ENCODE peak calls at places on chromosomes 12 and 14, in eight cellular contexts. N is GM12865, A is mesothelial cell of epicardium, J is GM10248, L is neural progenitor cell, O is AG04450, E is psoas muscle, V is AG10803. W is an unnamed sample.

GRCh38 chr14:74429991-74430390 is 4.0 kb upstream of the SYNDIG1L start:
- DNase-seq in N (no peak), A (no peak), J (no peak), L (no peak), O (no peak), E (no peak), V (no peak), W (peak; percentile 43)

GRCh38 chr12:34600592-34601462 is 578.5 kb downstream of the ALG10 start:
- DNase-seq in N (no peak), A (no peak), J (no peak), L (no peak), O (no peak), E (no peak), V (no peak), W (peak; percentile 56)

GRCh38 chr12:71392521-71393145 is 47.0 kb upstream of the LGR5 start:
- DNase-seq in N (peak; percentile 73), A (no peak), J (peak; percentile 65), L (peak; percentile 74), O (peak; percentile 37), E (no peak), V (peak; percentile 81), W (no peak)

GRCh38 chr12:110684322-110684836 is 4.5 kb downstream of the HVCN1 start:
- DNase-seq in N (no peak), A (no peak), J (peak; percentile 9), L (no peak), O (peak; percentile 42), E (no peak), V (no peak), W (no peak)

GRCh38 chr12:57094194-57095160 is 5.6 kb downstream of the NAB2 start:
- DNase-seq in N (no peak), A (no peak), J (peak; percentile 38), L (no peak), O (no peak), E (no peak), V (no peak), W (no peak)

GRCh38 chr12:122403831-122404230 is 18.6 kb downstream of the CLIP1 start:
- DNase-seq in N (peak; percentile 74), A (no peak), J (no peak), L (no peak), O (no peak), E (no peak), V (no peak), W (no peak)

GRCh38 chr12:19025582-19025981 is 104.0 kb upstream of the PLEKHA5 start:
- DNase-seq in N (no peak), A (no peak), J (no peak), L (no peak), O (no peak), E (no peak), V (no peak), W (no peak)

GRCh38 chr12:96908170-96908675 is 1.2 kb downstream of the NEDD1 start:
- DNase-seq in N (peak; percentile 33), A (no peak), J (peak; percentile 48), L (no peak), O (no peak), E (no peak), V (no peak), W (no peak)

GRCh38 chr12:15532364-15532977 is 210.2 kb downstream of the PTPRO start:
- DNase-seq in N (peak; percentile 66), A (no peak), J (peak; percentile 47), L (peak; percentile 72), O (peak; percentile 50), E (no peak), V (peak; percentile 75), W (no peak)

GRCh38 chr12:75890660-75891059 is 140.9 kb downstream of the PHLDA1 start:
- DNase-seq in N (no peak), A (no peak), J (no peak), L (no peak), O (no peak), E (no peak), V (peak; percentile 28), W (no peak)

GRCh38 chr14:35252485-35252884 is 39.7 kb upstream of the PSMA6 start:
- DNase-seq in N (no peak), A (no peak), J (no peak), L (no peak), O (no peak), E (no peak), V (no peak), W (no peak)

GRCh38 chr14:37991027-37991426 is 216.7 kb upstream of the SSTR1 start:
- DNase-seq in N (no peak), A (no peak), J (no peak), L (no peak), O (no peak), E (no peak), V (no peak), W (no peak)

GRCh38 chr12:132450391-132451171 is 39.4 kb upstream of the FBRSL1 start:
- DNase-seq in N (no peak), A (no peak), J (no peak), L (no peak), O (no peak), E (no peak), V (no peak), W (no peak)

GRCh38 chr12:53056296-53056695 is 6.4 kb downstream of the TNS2 start:
- DNase-seq in N (no peak), A (no peak), J (no peak), L (no peak), O (no peak), E (no peak), V (no peak), W (no peak)

GRCh38 chr14:21233457-21234076 is 35.7 kb downstream of the HNRNPC start:
- DNase-seq in N (no peak), A (no peak), J (no peak), L (peak; percentile 24), O (no peak), E (no peak), V (no peak), W (no peak)

GRCh38 chr14:30417121-30417520 is 141.8 kb upstream of the G2E3 start:
- DNase-seq in N (no peak), A (no peak), J (no peak), L (no peak), O (no peak), E (no peak), V (no peak), W (no peak)

GRCh38 chr14:63470877-63471565 is 72.2 kb downstream of the PPP2R5E start:
- DNase-seq in N (peak; percentile 67), A (no peak), J (peak; percentile 56), L (no peak), O (peak; percentile 41), E (no peak), V (peak; percentile 69), W (no peak)

GRCh38 chr12:29317556-29318363 is 63.2 kb downstream of the ERGIC2 start:
- DNase-seq in N (peak; percentile 77), A (no peak), J (peak; percentile 68), L (peak; percentile 74), O (no peak), E (peak; percentile 19), V (peak; percentile 42), W (no peak)

GRCh38 chr12:66071556-66071955 is 59.0 kb downstream of the LLPH start:
- DNase-seq in N (no peak), A (no peak), J (no peak), L (no peak), O (no peak), E (no peak), V (no peak), W (no peak)
- TF ChIP-seq CTCF in N (no peak), A (no peak), J (no peak), L (no peak), O (no peak), E (no peak), V (no peak), W (no peak)

GRCh38 chr12:91858186-91858585 is 287.5 kb downstream of the BTG1 start:
- DNase-seq in N (no peak), A (no peak), J (no peak), L (no peak), O (no peak), E (no peak), V (no peak), W (no peak)

GRCh38 chr12:91851741-91852477 is 293.7 kb downstream of the BTG1 start:
- DNase-seq in N (no peak), A (no peak), J (no peak), L (no peak), O (no peak), E (no peak), V (no peak), W (no peak)

GRCh38 chr12:91853350-91854127 is 292.1 kb downstream of the BTG1 start:
- DNase-seq in N (no peak), A (no peak), J (no peak), L (no peak), O (no peak), E (no peak), V (no peak), W (no peak)

GRCh38 chr12:91852646-91853045 is 293.0 kb downstream of the BTG1 start:
- DNase-seq in N (no peak), A (no peak), J (no peak), L (no peak), O (no peak), E (no peak), V (peak; percentile 27), W (no peak)

GRCh38 chr12:91854725-91855124 is 290.9 kb downstream of the BTG1 start:
- DNase-seq in N (no peak), A (no peak), J (no peak), L (no peak), O (no peak), E (no peak), V (peak; percentile 36), W (no peak)
- TF ChIP-seq CTCF in N (no peak), A (no peak), J (no peak), L (no peak), O (no peak), E (no peak), V (no peak), W (no peak)

GRCh38 chr14:56874375-56874774 is 64.1 kb upstream of the OTX2 start:
- DNase-seq in N (peak; percentile 29), A (no peak), J (peak; percentile 11), L (peak; percentile 73), O (no peak), E (no peak), V (no peak), W (no peak)
- TF ChIP-seq CTCF in N (peak; percentile 46), A (no peak), J (peak; percentile 17), L (peak; percentile 70), O (peak; percentile 11), E (no peak), V (no peak), W (peak; percentile 59)

DNA sequence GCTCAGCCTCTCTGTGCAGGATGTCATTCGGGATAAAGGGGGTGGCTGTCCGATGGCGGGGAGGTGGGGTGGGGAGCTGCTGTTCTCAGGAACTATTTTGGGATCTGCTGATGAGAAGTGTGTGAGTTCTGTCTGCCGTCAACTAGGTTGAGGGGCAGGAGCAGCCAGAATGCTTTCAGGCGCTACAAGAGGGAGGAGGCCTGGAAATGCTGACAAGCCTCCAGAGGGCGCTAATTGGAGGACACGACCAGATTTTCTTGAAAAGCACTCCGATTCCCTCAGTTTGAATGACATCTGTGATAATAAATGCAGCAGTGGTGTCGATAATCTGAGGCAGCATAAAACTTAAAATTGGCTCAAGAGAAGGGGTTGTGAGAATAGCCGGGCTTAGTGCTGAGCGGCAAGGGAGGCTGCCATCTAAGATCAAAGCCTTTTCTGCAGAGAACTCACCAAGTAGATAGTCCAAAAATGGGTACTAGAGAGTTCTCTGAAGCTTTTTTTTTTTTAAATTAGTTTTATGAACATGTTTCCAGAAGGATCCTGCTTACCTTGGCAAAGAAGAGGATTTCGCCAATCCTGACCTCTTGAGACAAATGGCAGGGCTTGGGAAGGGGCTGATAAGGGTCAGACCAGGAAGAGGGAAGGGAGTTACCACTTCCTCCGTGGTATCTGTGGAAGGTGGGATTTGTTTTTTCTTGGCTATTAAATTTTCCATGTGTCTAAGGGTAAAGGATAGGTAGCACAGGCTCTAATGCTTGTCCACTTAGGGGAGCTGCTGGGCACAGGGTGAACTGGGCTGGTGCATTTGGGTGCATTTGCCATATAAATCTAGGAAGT is 94.4 kb downstream of the CRACR2A start:
- DNase-seq in N (peak; percentile 26), A (no peak), J (peak; percentile 37), L (peak; percentile 76), O (no peak), E (no peak), V (no peak), W (no peak)
- TF ChIP-seq CTCF in N (peak; percentile 40), A (no peak), J (peak; percentile 32), L (peak; percentile 75), O (peak; percentile 60), E (no peak), V (peak; percentile 42), W (peak; percentile 69)

W was measured in type B pancreatic cell.